ENCODE peak calls at places on chromosomes 11 and 22, in five cellular contexts. One of them, this sample, is unnamed.

GRCh38 chr22:27962268-27963191 is 43.5 kb upstream of the PITPNB start:
- DNase-seq in hypothalamus: no peak
- DNase-seq in Peyer's patch: no peak
- DNase-seq in activated CD4-positive, CD25-positive, alpha-beta regulatory T cell treated with anti-CD3 and anti-CD28 coated beads, Interleukin-2, amount 50 U/mL, for 16 hours: no peak
- DNase-seq in GM23248: peak; percentile 14
- DNase-seq in this sample: no peak

GRCh38 chr22:19882446-19883381 is 28.0 kb upstream of the GNB1L start:
- DNase-seq in hypothalamus: no peak
- DNase-seq in Peyer's patch: no peak
- DNase-seq in activated CD4-positive, CD25-positive, alpha-beta regulatory T cell treated with anti-CD3 and anti-CD28 coated beads, Interleukin-2, amount 50 U/mL, for 16 hours: no peak
- DNase-seq in GM23248: no peak
- DNase-seq in this sample: no peak

GRCh38 chr11:1055990-1056771 is 18.5 kb upstream of the MUC2 start:
- DNase-seq in hypothalamus: no peak
- DNase-seq in Peyer's patch: no peak
- DNase-seq in activated CD4-positive, CD25-positive, alpha-beta regulatory T cell treated with anti-CD3 and anti-CD28 coated beads, Interleukin-2, amount 50 U/mL, for 16 hours: no peak
- DNase-seq in GM23248: no peak
- DNase-seq in this sample: no peak

GRCh38 chr22:47060718-47061117 is 298.3 kb downstream of the TBC1D22A start:
- DNase-seq in hypothalamus: no peak
- DNase-seq in Peyer's patch: no peak
- DNase-seq in activated CD4-positive, CD25-positive, alpha-beta regulatory T cell treated with anti-CD3 and anti-CD28 coated beads, Interleukin-2, amount 50 U/mL, for 16 hours: no peak
- DNase-seq in GM23248: no peak
- DNase-seq in this sample: no peak

GRCh38 chr11:128890543-128891409 is at the start of gene KCNJ5:
- DNase-seq in hypothalamus: no peak
- DNase-seq in Peyer's patch: no peak
- DNase-seq in activated CD4-positive, CD25-positive, alpha-beta regulatory T cell treated with anti-CD3 and anti-CD28 coated beads, Interleukin-2, amount 50 U/mL, for 16 hours: no peak
- DNase-seq in GM23248: peak; percentile 70
- DNase-seq in this sample: no peak

GRCh38 chr11:70872950-70873735 is 379.2 kb downstream of the SHANK2 start:
- DNase-seq in hypothalamus: no peak
- DNase-seq in Peyer's patch: no peak
- DNase-seq in activated CD4-positive, CD25-positive, alpha-beta regulatory T cell treated with anti-CD3 and anti-CD28 coated beads, Interleukin-2, amount 50 U/mL, for 16 hours: no peak
- DNase-seq in GM23248: no peak
- DNase-seq in this sample: no peak

GRCh38 chr11:84408946-84409411 is 1122.8 kb upstream of the CCDC90B start:
- DNase-seq in hypothalamus: no peak
- DNase-seq in Peyer's patch: no peak
- DNase-seq in activated CD4-positive, CD25-positive, alpha-beta regulatory T cell treated with anti-CD3 and anti-CD28 coated beads, Interleukin-2, amount 50 U/mL, for 16 hours: no peak
- DNase-seq in GM23248: peak; percentile 80
- DNase-seq in this sample: no peak

GRCh38 chr22:29083576-29084566 is 11.0 kb downstream of the KREMEN1 start:
- DNase-seq in hypothalamus: no peak
- DNase-seq in Peyer's patch: no peak
- DNase-seq in activated CD4-positive, CD25-positive, alpha-beta regulatory T cell treated with anti-CD3 and anti-CD28 coated beads, Interleukin-2, amount 50 U/mL, for 16 hours: no peak
- DNase-seq in GM23248: no peak
- DNase-seq in this sample: no peak

GRCh38 chr11:20483931-20484330 is 96.4 kb downstream of the PRMT3 start:
- DNase-seq in hypothalamus: no peak
- DNase-seq in Peyer's patch: no peak
- DNase-seq in activated CD4-positive, CD25-positive, alpha-beta regulatory T cell treated with anti-CD3 and anti-CD28 coated beads, Interleukin-2, amount 50 U/mL, for 16 hours: no peak
- DNase-seq in GM23248: no peak
- DNase-seq in this sample: no peak

GRCh38 chr11:3158131-3158591 is 6.9 kb downstream of the OSBPL5 start:
- DNase-seq in hypothalamus: no peak
- DNase-seq in Peyer's patch: no peak
- DNase-seq in activated CD4-positive, CD25-positive, alpha-beta regulatory T cell treated with anti-CD3 and anti-CD28 coated beads, Interleukin-2, amount 50 U/mL, for 16 hours: no peak
- DNase-seq in GM23248: no peak
- DNase-seq in this sample: no peak

GRCh38 chr11:122069946-122070345 is 46.1 kb downstream of the BLID start:
- DNase-seq in hypothalamus: peak; percentile 38
- DNase-seq in Peyer's patch: peak; percentile 16
- DNase-seq in activated CD4-positive, CD25-positive, alpha-beta regulatory T cell treated with anti-CD3 and anti-CD28 coated beads, Interleukin-2, amount 50 U/mL, for 16 hours: no peak
- DNase-seq in GM23248: peak; percentile 89
- DNase-seq in this sample: no peak

GRCh38 chr11:19253149-19253540 is 12.4 kb upstream of the E2F8 start:
- DNase-seq in hypothalamus: no peak
- DNase-seq in Peyer's patch: no peak
- DNase-seq in activated CD4-positive, CD25-positive, alpha-beta regulatory T cell treated with anti-CD3 and anti-CD28 coated beads, Interleukin-2, amount 50 U/mL, for 16 hours: no peak
- DNase-seq in GM23248: no peak
- DNase-seq in this sample: no peak

GRCh38 chr22:45868586-45869443 is 108.1 kb downstream of the WNT7B start:
- DNase-seq in hypothalamus: no peak
- DNase-seq in Peyer's patch: peak; percentile 9
- DNase-seq in activated CD4-positive, CD25-positive, alpha-beta regulatory T cell treated with anti-CD3 and anti-CD28 coated beads, Interleukin-2, amount 50 U/mL, for 16 hours: no peak
- DNase-seq in GM23248: no peak
- DNase-seq in this sample: no peak

GRCh38 chr11:125167292-125167953 is 2.9 kb downstream of the PKNOX2 start:
- DNase-seq in hypothalamus: no peak
- DNase-seq in Peyer's patch: no peak
- DNase-seq in activated CD4-positive, CD25-positive, alpha-beta regulatory T cell treated with anti-CD3 and anti-CD28 coated beads, Interleukin-2, amount 50 U/mL, for 16 hours: no peak
- DNase-seq in GM23248: no peak
- DNase-seq in this sample: no peak

This sample was measured in effector memory CD4-positive, alpha-beta T cell.